ENCODE peak calls at places on chromosomes 3 and 15, in four cellular contexts. X, N, K and I are unnamed samples.

GRCh38 chr15:35912196-35912595 is 366.2 kb upstream of the DPH6 start:
- DNase-seq in X (no peak), N (no peak), K (no peak), I (no peak)

GRCh38 chr15:90826886-90827435 is 41.4 kb upstream of the FURIN start:
- DNase-seq in X (no peak), N (no peak), K (no peak), I (no peak)

GRCh38 chr3:142651711-142652110 is 55.5 kb downstream of the PLS1 start:
- DNase-seq in X (no peak), N (no peak), K (no peak), I (no peak)

GRCh38 chr3:196772102-196772501 is 32.4 kb downstream of the PAK2 start:
- DNase-seq in X (no peak), N (no peak), K (no peak), I (no peak)

GRCh38 chr3:50599115-50599715 is 12.4 kb downstream of the CISH start:
- DNase-seq in X (no peak), N (no peak), K (no peak), I (no peak)

GRCh38 chr15:77144028-77144427 is 73.1 kb upstream of the TSPAN3 start:
- DNase-seq in X (no peak), N (no peak), K (peak; percentile 39), I (no peak)

GRCh38 chr3:126493731-126494130 is 18.0 kb upstream of the ZXDC start:
- DNase-seq in X (no peak), N (no peak), K (no peak), I (no peak)

GRCh38 chr3:185988080-185988815 is 50.4 kb upstream of the TRA2B start:
- DNase-seq in X (no peak), N (no peak), K (peak; percentile 11), I (no peak)

GRCh38 chr3:115766587-115767492 is 143.5 kb downstream of the GAP43 start:
- DNase-seq in X (no peak), N (no peak), K (peak; percentile 67), I (no peak)

GRCh38 chr3:164332856-164333802 is 745.2 kb downstream of the SI start:
- DNase-seq in X (no peak), N (no peak), K (no peak), I (no peak)

GRCh38 chr15:41483519-41483918 is 10.2 kb upstream of the ITPKA start:
- DNase-seq in X (no peak), N (no peak), K (no peak), I (no peak)

GRCh38 chr3:48738144-48738536 is 21.1 kb upstream of the IP6K2 start:
- DNase-seq in X (no peak), N (no peak), K (no peak), I (no peak)

GRCh38 chr15:82043726-82044372 is 2.0 kb downstream of the MEX3B start:
- DNase-seq in X (no peak), N (no peak), K (no peak), I (peak; percentile 17)

GRCh38 chr3:169699536-169700050 is 36.1 kb upstream of the MECOM start:
- DNase-seq in X (no peak), N (no peak), K (no peak), I (no peak)

GRCh38 chr15:67024998-67025368 is 40.4 kb upstream of the SMAD3 start:
- DNase-seq in X (no peak), N (no peak), K (no peak), I (no peak)